ENCODE peak calls at places on chromosomes 13 and 19, in ten cellular contexts. F is activated T-cell treated with anti-CD3 and anti-CD28 coated beads for 24 hours; E is stimulated activated CD4-positive, alpha-beta T cell treated with anti-CD3 and anti-CD28 coated beads, TNF-alpha, amount 100 ng/mL, for 48 hours; G is neural progenitor cell; L is cardiac fibroblast; N is K562; Q is right lobe of liver; U is fibroblast of pulmonary artery; Y is WTC11; S is NCI-H1105. W is an unnamed sample.

GRCh38 chr19:50384685-50385535 is 763 bp downstream of the POLD1 start:
- DNase-seq in L (peak), Q (no peak), Y (no peak), N (peak), U (peak), E (no peak), F (no peak), G (peak), S (no peak), W (no peak)

GRCh38 chr19:12956446-12957388 is at the start of gene GADD45GIP1:
- DNase-seq in G (peak), Q (peak), S (peak), L (peak), F (peak), U (peak), Y (peak), E (peak), N (peak), W (peak)

GRCh38 chr19:57263244-57263643 is 17.0 kb upstream of the ZNF460 start:
- DNase-seq in Q (no peak), Y (no peak), G (no peak), N (no peak), L (no peak), S (no peak), F (no peak), U (no peak), E (no peak), W (no peak)

GRCh38 chr19:1065606-1066109 is 1.3 kb upstream of the ARHGAP45 start:
- DNase-seq in U (no peak), N (no peak), Y (no peak), G (no peak), L (no peak), S (no peak), Q (no peak), F (no peak), E (no peak), W (no peak)

GRCh38 chr19:33316521-33317284 is 14.4 kb upstream of the CEBPA start:
- DNase-seq in E (no peak), L (no peak), U (no peak), G (no peak), N (no peak), Y (no peak), S (no peak), F (no peak), Q (no peak), W (no peak)

GRCh38 chr19:32890326-32890725 is 20.8 kb upstream of the SLC7A9 start:
- DNase-seq in E (no peak), N (no peak), U (no peak), G (no peak), Q (no peak), S (no peak), F (no peak), L (no peak), Y (no peak), W (no peak)

GRCh38 chr19:38162094-38162493 is 61.9 kb downstream of the DPF1 start:
- DNase-seq in F (no peak), Q (no peak), L (no peak), Y (no peak), S (no peak), E (no peak), N (no peak), U (no peak), G (no peak), W (no peak)

GRCh38 chr19:3618144-3618810 is 8.3 kb downstream of the CACTIN start:
- DNase-seq in N (peak), E (no peak), Y (peak), S (no peak), F (peak), U (peak), Q (peak), G (peak), L (peak), W (peak)

GRCh38 chr13:28470286-28470685 is 24.6 kb downstream of the FLT1 start:
- DNase-seq in L (no peak), U (peak), E (no peak), S (no peak), Q (no peak), Y (no peak), F (no peak), N (peak), G (no peak), W (no peak)

GRCh38 chr19:31214086-31214485 is 135.2 kb downstream of the TSHZ3 start:
- DNase-seq in Q (peak), N (peak), G (no peak), F (peak), Y (no peak), L (peak), U (peak), S (no peak), E (peak), W (no peak)

GRCh38 chr19:56146904-56147303 is 5.8 kb downstream of the ZNF444 start:
- DNase-seq in U (no peak), F (no peak), E (no peak), Q (no peak), N (no peak), S (no peak), Y (no peak), G (no peak), L (no peak), W (no peak)

GRCh38 chr13:99758465-99759162 is 213.0 kb downstream of the ZIC5 start:
- DNase-seq in N (no peak), E (no peak), Q (no peak), U (no peak), S (no peak), G (no peak), F (no peak), L (no peak), Y (no peak), W (no peak)

GRCh38 chr19:16327911-16328823 is 3.5 kb downstream of the KLF2 start:
- DNase-seq in S (no peak), L (peak), Y (no peak), N (peak), E (no peak), U (peak), F (no peak), G (no peak), Q (peak), W (no peak)

GRCh38 chr19:23384858-23385257 is 10.4 kb downstream of the ZNF91 start:
- DNase-seq in F (no peak), S (no peak), Q (no peak), L (no peak), Y (no peak), G (no peak), U (no peak), N (no peak), E (no peak), W (no peak)

GRCh38 chr19:5913739-5914357 is at the start of gene CAPS:
- DNase-seq in N (no peak), E (no peak), F (no peak), Q (peak), U (peak), G (no peak), L (peak), S (no peak), Y (no peak), W (no peak)

GRCh38 chr19:7528522-7529245 is 6.3 kb downstream of the MCOLN1 start:
- DNase-seq in S (no peak), Q (no peak), U (no peak), Y (no peak), G (no peak), L (no peak), F (no peak), N (no peak), E (no peak), W (no peak)

GRCh38 chr13:45518525-45519235 is 53.9 kb downstream of the COG3 start:
- DNase-seq in G (no peak), U (peak), Q (no peak), E (no peak), Y (no peak), L (peak), N (no peak), S (no peak), F (no peak), W (no peak)

GRCh38 chr13:99322297-99323103 is 15.3 kb upstream of the GPR183 start:
- DNase-seq in N (peak), U (peak), Y (no peak), F (no peak), S (no peak), L (peak), E (no peak), G (no peak), Q (no peak), W (peak)

GRCh38 chr13:48818495-48818961 is 157.2 kb upstream of the FNDC3A start:
- DNase-seq in S (no peak), Q (no peak), U (peak), G (no peak), N (no peak), F (no peak), Y (no peak), L (peak), E (no peak), W (no peak)

GRCh38 chr13:58619396-58620113 is 988.0 kb downstream of the PCDH17 start:
- DNase-seq in S (no peak), G (peak), N (no peak), U (no peak), L (no peak), Y (no peak), E (no peak), Q (no peak), F (no peak), W (no peak)

W was measured in GM19239.